ENCODE peak calls at places on chromosomes 13 and 19, in nine cellular contexts. One of them, this sample, is unnamed.

GRCh38 chr13:60623131-60623530 is 226.1 kb downstream of the TDRD3 start:
- DNase-seq in CD8-positive, alpha-beta T cell: no peak
- DNase-seq in effector memory CD4-positive, alpha-beta T cell: no peak
- DNase-seq in uterus: no peak
- DNase-seq in RWPE1: no peak
- DNase-seq in heart right ventricle: no peak
- DNase-seq in tibial nerve: no peak
- DNase-seq in pancreas: no peak
- DNase-seq in cardiac muscle cell: no peak
- DNase-seq in this sample: no peak

GRCh38 chr19:40411125-40411842 is 1.9 kb downstream of the PRX start:
- DNase-seq in heart right ventricle: peak
- DNase-seq in tibial nerve: no peak
- DNase-seq in uterus: no peak
- DNase-seq in RWPE1: no peak
- DNase-seq in CD8-positive, alpha-beta T cell: no peak
- DNase-seq in cardiac muscle cell: no peak
- DNase-seq in pancreas: no peak
- DNase-seq in effector memory CD4-positive, alpha-beta T cell: no peak
- DNase-seq in this sample: no peak

GRCh38 chr19:10836478-10837325 is 690 bp upstream of the TMED1 start:
- DNase-seq in effector memory CD4-positive, alpha-beta T cell: no peak
- DNase-seq in RWPE1: peak
- DNase-seq in cardiac muscle cell: peak
- DNase-seq in uterus: peak
- DNase-seq in heart right ventricle: peak
- DNase-seq in CD8-positive, alpha-beta T cell: peak
- DNase-seq in tibial nerve: peak
- DNase-seq in pancreas: peak
- DNase-seq in this sample: peak

GRCh38 chr19:371501-372160 is 27.0 kb upstream of the MIER2 start:
- DNase-seq in heart right ventricle: no peak
- DNase-seq in CD8-positive, alpha-beta T cell: no peak
- DNase-seq in effector memory CD4-positive, alpha-beta T cell: no peak
- DNase-seq in pancreas: no peak
- DNase-seq in cardiac muscle cell: no peak
- DNase-seq in tibial nerve: no peak
- DNase-seq in uterus: no peak
- DNase-seq in RWPE1: no peak
- DNase-seq in this sample: no peak

GRCh38 chr13:31970237-31970930 is 61.2 kb upstream of the FRY start:
- DNase-seq in pancreas: no peak
- DNase-seq in CD8-positive, alpha-beta T cell: no peak
- DNase-seq in cardiac muscle cell: no peak
- DNase-seq in uterus: no peak
- DNase-seq in RWPE1: peak
- DNase-seq in tibial nerve: no peak
- DNase-seq in effector memory CD4-positive, alpha-beta T cell: no peak
- DNase-seq in heart right ventricle: no peak
- DNase-seq in this sample: no peak

GRCh38 chr13:94217370-94217769 is 262.1 kb downstream of the DCT start:
- DNase-seq in pancreas: no peak
- DNase-seq in CD8-positive, alpha-beta T cell: no peak
- DNase-seq in tibial nerve: no peak
- DNase-seq in uterus: no peak
- DNase-seq in cardiac muscle cell: no peak
- DNase-seq in effector memory CD4-positive, alpha-beta T cell: no peak
- DNase-seq in heart right ventricle: no peak
- DNase-seq in RWPE1: no peak
- DNase-seq in this sample: no peak

GRCh38 chr19:3359850-3360493 is 6.4 kb upstream of the NFIC start:
- DNase-seq in cardiac muscle cell: peak
- DNase-seq in tibial nerve: no peak
- DNase-seq in heart right ventricle: no peak
- DNase-seq in pancreas: no peak
- DNase-seq in RWPE1: no peak
- DNase-seq in CD8-positive, alpha-beta T cell: no peak
- DNase-seq in effector memory CD4-positive, alpha-beta T cell: no peak
- DNase-seq in uterus: no peak
- DNase-seq in this sample: no peak

GRCh38 chr19:771332-771785 is 20.4 kb downstream of the MISP start:
- DNase-seq in RWPE1: peak
- DNase-seq in CD8-positive, alpha-beta T cell: no peak
- DNase-seq in heart right ventricle: no peak
- DNase-seq in pancreas: no peak
- DNase-seq in uterus: no peak
- DNase-seq in cardiac muscle cell: peak
- DNase-seq in tibial nerve: no peak
- DNase-seq in effector memory CD4-positive, alpha-beta T cell: no peak
- DNase-seq in this sample: no peak

GRCh38 chr19:5138606-5139594 is 170.0 kb downstream of the KDM4B start:
- DNase-seq in RWPE1: no peak
- DNase-seq in effector memory CD4-positive, alpha-beta T cell: peak
- DNase-seq in CD8-positive, alpha-beta T cell: peak
- DNase-seq in tibial nerve: no peak
- DNase-seq in pancreas: no peak
- DNase-seq in heart right ventricle: peak
- DNase-seq in cardiac muscle cell: no peak
- DNase-seq in uterus: no peak
- DNase-seq in this sample: peak

GRCh38 chr13:30869491-30869890 is 36.6 kb upstream of the MEDAG start:
- DNase-seq in RWPE1: no peak
- DNase-seq in effector memory CD4-positive, alpha-beta T cell: no peak
- DNase-seq in tibial nerve: no peak
- DNase-seq in CD8-positive, alpha-beta T cell: no peak
- DNase-seq in cardiac muscle cell: no peak
- DNase-seq in heart right ventricle: no peak
- DNase-seq in pancreas: no peak
- DNase-seq in uterus: no peak
- DNase-seq in this sample: no peak

GRCh38 chr13:98834254-98834960 is 81.9 kb upstream of the SLC15A1 start:
- DNase-seq in RWPE1: peak
- DNase-seq in CD8-positive, alpha-beta T cell: no peak
- DNase-seq in effector memory CD4-positive, alpha-beta T cell: no peak
- DNase-seq in uterus: no peak
- DNase-seq in heart right ventricle: no peak
- DNase-seq in pancreas: no peak
- DNase-seq in tibial nerve: no peak
- DNase-seq in cardiac muscle cell: no peak
- DNase-seq in this sample: no peak

GRCh38 chr19:1503089-1503924 is 9.5 kb downstream of the ADAMTSL5 start:
- DNase-seq in cardiac muscle cell: peak
- DNase-seq in RWPE1: no peak
- DNase-seq in tibial nerve: no peak
- DNase-seq in pancreas: no peak
- DNase-seq in effector memory CD4-positive, alpha-beta T cell: peak
- DNase-seq in uterus: no peak
- DNase-seq in CD8-positive, alpha-beta T cell: peak
- DNase-seq in heart right ventricle: no peak
- DNase-seq in this sample: peak

GRCh38 chr13:99434258-99434788 is 66.9 kb upstream of the TM9SF2 start:
- DNase-seq in pancreas: no peak
- DNase-seq in cardiac muscle cell: no peak
- DNase-seq in heart right ventricle: no peak
- DNase-seq in tibial nerve: no peak
- DNase-seq in CD8-positive, alpha-beta T cell: peak
- DNase-seq in effector memory CD4-positive, alpha-beta T cell: peak
- DNase-seq in RWPE1: no peak
- DNase-seq in uterus: no peak
- DNase-seq in this sample: no peak

GRCh38 chr13:24746618-24747247 is 17.2 kb upstream of the RNF17 start:
- DNase-seq in CD8-positive, alpha-beta T cell: no peak
- DNase-seq in cardiac muscle cell: peak
- DNase-seq in tibial nerve: no peak
- DNase-seq in effector memory CD4-positive, alpha-beta T cell: no peak
- DNase-seq in uterus: no peak
- DNase-seq in heart right ventricle: no peak
- DNase-seq in RWPE1: no peak
- DNase-seq in pancreas: no peak
- DNase-seq in this sample: no peak

GRCh38 chr19:47176627-47177090 is 46.0 kb downstream of the SAE1 start:
- DNase-seq in effector memory CD4-positive, alpha-beta T cell: peak
- DNase-seq in uterus: peak
- DNase-seq in heart right ventricle: peak
- DNase-seq in tibial nerve: no peak
- DNase-seq in CD8-positive, alpha-beta T cell: peak
- DNase-seq in RWPE1: no peak
- DNase-seq in cardiac muscle cell: no peak
- DNase-seq in pancreas: no peak
- DNase-seq in this sample: no peak

GRCh38 chr19:14450168-14450874 is 17.2 kb downstream of the PKN1 start:
- DNase-seq in heart right ventricle: no peak
- DNase-seq in pancreas: no peak
- DNase-seq in uterus: no peak
- DNase-seq in RWPE1: peak
- DNase-seq in CD8-positive, alpha-beta T cell: peak
- DNase-seq in tibial nerve: no peak
- DNase-seq in effector memory CD4-positive, alpha-beta T cell: peak
- DNase-seq in cardiac muscle cell: no peak
- DNase-seq in this sample: no peak

GRCh38 chr19:3358919-3359849 is 7.2 kb upstream of the NFIC start:
- DNase-seq in tibial nerve: peak
- DNase-seq in RWPE1: no peak
- DNase-seq in CD8-positive, alpha-beta T cell: peak
- DNase-seq in effector memory CD4-positive, alpha-beta T cell: peak
- DNase-seq in pancreas: peak
- DNase-seq in uterus: peak
- DNase-seq in heart right ventricle: peak
- DNase-seq in cardiac muscle cell: peak
- DNase-seq in this sample: peak

GRCh38 chr19:55600336-55601028 is 394 bp downstream of the ZNF524 start:
- DNase-seq in pancreas: no peak
- DNase-seq in CD8-positive, alpha-beta T cell: peak
- DNase-seq in uterus: no peak
- DNase-seq in effector memory CD4-positive, alpha-beta T cell: no peak
- DNase-seq in RWPE1: no peak
- DNase-seq in tibial nerve: no peak
- DNase-seq in cardiac muscle cell: peak
- DNase-seq in heart right ventricle: peak
- DNase-seq in this sample: no peak

DNA sequence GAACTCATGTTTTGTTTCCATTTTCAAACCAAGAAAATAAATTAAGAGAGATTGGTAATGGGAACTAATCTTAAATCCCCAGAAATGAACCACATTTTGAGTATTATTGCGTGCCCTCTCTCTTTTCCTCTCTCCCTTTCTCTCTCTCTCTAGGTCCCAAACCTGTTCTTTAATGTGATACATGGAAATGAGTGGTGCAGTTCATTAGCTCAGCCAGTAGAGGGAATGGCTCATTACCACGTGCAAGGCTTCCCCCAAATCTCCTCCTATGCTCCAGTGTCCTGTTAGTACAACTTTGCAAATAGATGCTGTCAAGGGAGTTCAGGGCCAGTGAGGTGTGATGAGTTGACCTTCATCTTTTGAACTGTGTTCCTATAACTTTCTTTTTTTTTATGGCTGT is 178.4 kb downstream of the FGF9 start:
- DNase-seq in uterus: no peak
- DNase-seq in heart right ventricle: no peak
- DNase-seq in pancreas: no peak
- DNase-seq in effector memory CD4-positive, alpha-beta T cell: no peak
- DNase-seq in RWPE1: peak
- DNase-seq in tibial nerve: no peak
- DNase-seq in CD8-positive, alpha-beta T cell: no peak
- DNase-seq in cardiac muscle cell: peak
- DNase-seq in this sample: no peak
- H3K27ac ChIP-seq in uterus: peak
- H3K27ac ChIP-seq in heart right ventricle: no peak
- H3K27ac ChIP-seq in pancreas: no peak
- H3K27ac ChIP-seq in effector memory CD4-positive, alpha-beta T cell: no peak
- H3K27ac ChIP-seq in RWPE1: no peak
- H3K27ac ChIP-seq in tibial nerve: no peak
- H3K27ac ChIP-seq in CD8-positive, alpha-beta T cell: no peak
- H3K27ac ChIP-seq in cardiac muscle cell: no peak
- H3K27ac ChIP-seq in this sample: no peak

GRCh38 chr13:112740502-112741131 is 50.8 kb downstream of the ATP11A start:
- DNase-seq in cardiac muscle cell: peak
- DNase-seq in pancreas: no peak
- DNase-seq in uterus: peak
- DNase-seq in RWPE1: no peak
- DNase-seq in heart right ventricle: peak
- DNase-seq in tibial nerve: peak
- DNase-seq in effector memory CD4-positive, alpha-beta T cell: no peak
- DNase-seq in CD8-positive, alpha-beta T cell: no peak
- DNase-seq in this sample: no peak
- H3K27ac ChIP-seq in cardiac muscle cell: peak
- H3K27ac ChIP-seq in pancreas: peak
- H3K27ac ChIP-seq in uterus: peak
- H3K27ac ChIP-seq in RWPE1: no peak
- H3K27ac ChIP-seq in heart right ventricle: peak
- H3K27ac ChIP-seq in tibial nerve: peak
- H3K27ac ChIP-seq in effector memory CD4-positive, alpha-beta T cell: no peak
- H3K27ac ChIP-seq in CD8-positive, alpha-beta T cell: no peak
- H3K27ac ChIP-seq in this sample: peak

GRCh38 chr19:18468930-18469244 is 31.0 kb upstream of the ISYNA1 start:
- DNase-seq in effector memory CD4-positive, alpha-beta T cell: no peak
- DNase-seq in cardiac muscle cell: no peak
- DNase-seq in CD8-positive, alpha-beta T cell: no peak
- DNase-seq in RWPE1: no peak
- DNase-seq in heart right ventricle: no peak
- DNase-seq in uterus: no peak
- DNase-seq in pancreas: no peak
- DNase-seq in tibial nerve: no peak
- DNase-seq in this sample: no peak

GRCh38 chr19:18468517-18468916 is 30.6 kb upstream of the ISYNA1 start:
- DNase-seq in pancreas: no peak
- DNase-seq in tibial nerve: no peak
- DNase-seq in effector memory CD4-positive, alpha-beta T cell: no peak
- DNase-seq in CD8-positive, alpha-beta T cell: no peak
- DNase-seq in cardiac muscle cell: no peak
- DNase-seq in RWPE1: no peak
- DNase-seq in uterus: no peak
- DNase-seq in heart right ventricle: no peak
- DNase-seq in this sample: no peak

GRCh38 chr19:18469245-18470107 is 31.5 kb upstream of the ISYNA1 start:
- DNase-seq in tibial nerve: peak
- DNase-seq in effector memory CD4-positive, alpha-beta T cell: peak
- DNase-seq in cardiac muscle cell: peak
- DNase-seq in pancreas: peak
- DNase-seq in CD8-positive, alpha-beta T cell: peak
- DNase-seq in RWPE1: no peak
- DNase-seq in heart right ventricle: peak
- DNase-seq in uterus: peak
- DNase-seq in this sample: no peak

GRCh38 chr19:18466354-18466753 is 28.4 kb upstream of the ISYNA1 start:
- DNase-seq in pancreas: no peak
- DNase-seq in RWPE1: no peak
- DNase-seq in tibial nerve: no peak
- DNase-seq in CD8-positive, alpha-beta T cell: no peak
- DNase-seq in uterus: no peak
- DNase-seq in effector memory CD4-positive, alpha-beta T cell: no peak
- DNase-seq in cardiac muscle cell: no peak
- DNase-seq in heart right ventricle: no peak
- DNase-seq in this sample: no peak

GRCh38 chr19:18467978-18468377 is 30.0 kb upstream of the ISYNA1 start:
- DNase-seq in tibial nerve: no peak
- DNase-seq in uterus: no peak
- DNase-seq in RWPE1: no peak
- DNase-seq in heart right ventricle: no peak
- DNase-seq in CD8-positive, alpha-beta T cell: no peak
- DNase-seq in cardiac muscle cell: no peak
- DNase-seq in effector memory CD4-positive, alpha-beta T cell: no peak
- DNase-seq in pancreas: no peak
- DNase-seq in this sample: no peak
- H3K27ac ChIP-seq in tibial nerve: peak
- H3K27ac ChIP-seq in uterus: no peak
- H3K27ac ChIP-seq in RWPE1: peak
- H3K27ac ChIP-seq in heart right ventricle: no peak
- H3K27ac ChIP-seq in CD8-positive, alpha-beta T cell: no peak
- H3K27ac ChIP-seq in cardiac muscle cell: no peak
- H3K27ac ChIP-seq in effector memory CD4-positive, alpha-beta T cell: no peak
- H3K27ac ChIP-seq in pancreas: peak
- H3K27ac ChIP-seq in this sample: no peak

GRCh38 chr13:29545988-29546387 is 49.5 kb downstream of the SLC7A1 start:
- DNase-seq in uterus: no peak
- DNase-seq in cardiac muscle cell: no peak
- DNase-seq in heart right ventricle: no peak
- DNase-seq in pancreas: no peak
- DNase-seq in CD8-positive, alpha-beta T cell: no peak
- DNase-seq in tibial nerve: no peak
- DNase-seq in RWPE1: no peak
- DNase-seq in effector memory CD4-positive, alpha-beta T cell: no peak
- DNase-seq in this sample: no peak
- H3K27ac ChIP-seq in uterus: no peak
- H3K27ac ChIP-seq in cardiac muscle cell: no peak
- H3K27ac ChIP-seq in heart right ventricle: no peak
- H3K27ac ChIP-seq in pancreas: no peak
- H3K27ac ChIP-seq in CD8-positive, alpha-beta T cell: no peak
- H3K27ac ChIP-seq in tibial nerve: no peak
- H3K27ac ChIP-seq in RWPE1: no peak
- H3K27ac ChIP-seq in effector memory CD4-positive, alpha-beta T cell: no peak
- H3K27ac ChIP-seq in this sample: no peak